ENCODE peak calls at places on chromosome 4, in four cellular contexts. X is IMR-90, J is K562, B is SK-N-SH. H is an unnamed sample.
A peak's percentile ranks its signal among the peaks of the same experiment; 100 is the strongest.

GRCh38 chr4:128796934-128797333 is 12.6 kb upstream of the JADE1 start:
- DNase-seq in X (no peak), J (no peak), B (no peak), H (no peak)

GRCh38 chr4:8641256-8641655 is 48.7 kb downstream of the CPZ start:
- DNase-seq in X (no peak), J (no peak), B (no peak), H (no peak)

GRCh38 chr4:141541851-141542250 is 94.5 kb upstream of the IL15 start:
- DNase-seq in X (peak; percentile 38), J (no peak), B (no peak), H (no peak)

GRCh38 chr4:90121961-90122748 is 5.0 kb upstream of the CCSER1 start:
- DNase-seq in X (peak; percentile 3), J (no peak), B (no peak), H (no peak)

GRCh38 chr4:155042014-155042413 is 166.4 kb upstream of the NPY2R start:
- DNase-seq in X (no peak), J (no peak), B (no peak), H (no peak)

GRCh38 chr4:125322363-125322730 is 7.6 kb downstream of the FAT4 start:
- DNase-seq in X (peak; percentile 35), J (no peak), B (no peak), H (no peak)

GRCh38 chr4:112403072-112403945 is 106.1 kb downstream of the ALPK1 start:
- DNase-seq in X (peak; percentile 24), J (no peak), B (no peak), H (no peak)

GRCh38 chr4:4327652-4328121 is 37.6 kb downstream of the ZBTB49 start:
- DNase-seq in X (no peak), J (peak; percentile 82), B (peak; percentile 78), H (peak; percentile 11)

GRCh38 chr4:102263024-102263787 is 82.1 kb downstream of the SLC39A8 start:
- DNase-seq in X (peak; percentile 28), J (peak; percentile 15), B (peak; percentile 48), H (peak; percentile 31)

GRCh38 chr4:185810746-185811508 is 1.1 kb downstream of the SORBS2 start:
- DNase-seq in X (no peak), J (no peak), B (no peak), H (no peak)

GRCh38 chr4:40587351-40587750 is 42.3 kb downstream of the RBM47 start:
- DNase-seq in X (no peak), J (no peak), B (no peak), H (no peak)

GRCh38 chr4:169352332-169352731 is 81.6 kb upstream of the SH3RF1 start:
- DNase-seq in X (no peak), J (no peak), B (no peak), H (no peak)

GRCh38 chr4:171929907-171930306 is 116.7 kb downstream of the GALNTL6 start:
- DNase-seq in X (no peak), J (no peak), B (no peak), H (no peak)

GRCh38 chr4:74394476-74395136 is 29.7 kb downstream of the EREG start:
- DNase-seq in X (peak; percentile 79), J (peak; percentile 27), B (no peak), H (no peak)

GRCh38 chr4:27887646-27888045 is 1027.0 kb downstream of the STIM2 start:
- DNase-seq in X (no peak), J (no peak), B (no peak), H (no peak)

GRCh38 chr4:124337874-124338273 is 374.7 kb downstream of the ANKRD50 start:
- DNase-seq in X (peak; percentile 54), J (peak; percentile 5), B (peak; percentile 48), H (no peak)

GRCh38 chr4:169080970-169081369 is 70.9 kb upstream of the CBR4 start:
- DNase-seq in X (peak; percentile 57), J (no peak), B (no peak), H (no peak)

GRCh38 chr4:65007841-65008439 is 598.7 kb upstream of the TECRL start:
- DNase-seq in X (no peak), J (peak; percentile 6), B (peak; percentile 8), H (peak; percentile 49)

GRCh38 chr4:22607382-22607781 is 85.4 kb upstream of the GBA3 start:
- DNase-seq in X (peak; percentile 31), J (no peak), B (peak; percentile 59), H (peak; percentile 8)

GRCh38 chr4:20281453-20281852 is 29.7 kb downstream of the SLIT2 start:
- DNase-seq in X (no peak), J (no peak), B (no peak), H (no peak)

GRCh38 chr4:91936301-91936700 is 367.5 kb upstream of the GRID2 start:
- DNase-seq in X (peak; percentile 6), J (no peak), B (no peak), H (no peak)

GRCh38 chr4:11529625-11530201 is 101.0 kb upstream of the HS3ST1 start:
- DNase-seq in X (peak; percentile 89), J (no peak), B (no peak), H (no peak)

GRCh38 chr4:39616651-39617050 is 22.0 kb downstream of the SMIM14 start:
- DNase-seq in X (no peak), J (no peak), B (no peak), H (no peak)

GRCh38 chr4:20464381-20464780 is 212.7 kb downstream of the SLIT2 start:
- DNase-seq in X (peak; percentile 77), J (no peak), B (no peak), H (no peak)

GRCh38 chr4:81426770-81427604 is 44.7 kb downstream of the RASGEF1B start:
- DNase-seq in X (peak; percentile 34), J (no peak), B (no peak), H (no peak)

GRCh38 chr4:118765399-118765798 is 70.5 kb downstream of the SEC24D start:
- DNase-seq in X (peak; percentile 99), J (peak; percentile 57), B (no peak), H (peak; percentile 32)

GRCh38 chr4:71266090-71266794 is 72.6 kb upstream of the SLC4A4 start:
- DNase-seq in X (peak; percentile 91), J (no peak), B (no peak), H (no peak)

GRCh38 chr4:186216465-186217024 is 10.8 kb upstream of the KLKB1 start:
- DNase-seq in X (no peak), J (no peak), B (peak; percentile 68), H (no peak)

GRCh38 chr4:62510228-62510627 is 1310.1 kb downstream of the ADGRL3 start:
- DNase-seq in X (no peak), J (no peak), B (no peak), H (no peak)

GRCh38 chr4:11428701-11429571 is at the start of gene HS3ST1:
- DNase-seq in X (peak; percentile 8), J (no peak), B (peak; percentile 38), H (peak; percentile 67)

GRCh38 chr4:7584760-7585159 is 150.0 kb upstream of the PSAPL1 start:
- DNase-seq in X (no peak), J (no peak), B (no peak), H (no peak)

GRCh38 chr4:114562176-114562904 is 36.3 kb upstream of the UGT8 start:
- DNase-seq in X (no peak), J (no peak), B (no peak), H (no peak)

GRCh38 chr4:164866817-164867490 is 10.0 kb upstream of the APELA start:
- DNase-seq in X (no peak), J (no peak), B (no peak), H (no peak)

GRCh38 chr4:145530189-145530588 is 48.5 kb downstream of the SMAD1 start:
- DNase-seq in X (no peak), J (no peak), B (no peak), H (no peak)
- TF ChIP-seq SMC3 in X (no peak), J (no peak), B (no peak), H (no peak)

DNA sequence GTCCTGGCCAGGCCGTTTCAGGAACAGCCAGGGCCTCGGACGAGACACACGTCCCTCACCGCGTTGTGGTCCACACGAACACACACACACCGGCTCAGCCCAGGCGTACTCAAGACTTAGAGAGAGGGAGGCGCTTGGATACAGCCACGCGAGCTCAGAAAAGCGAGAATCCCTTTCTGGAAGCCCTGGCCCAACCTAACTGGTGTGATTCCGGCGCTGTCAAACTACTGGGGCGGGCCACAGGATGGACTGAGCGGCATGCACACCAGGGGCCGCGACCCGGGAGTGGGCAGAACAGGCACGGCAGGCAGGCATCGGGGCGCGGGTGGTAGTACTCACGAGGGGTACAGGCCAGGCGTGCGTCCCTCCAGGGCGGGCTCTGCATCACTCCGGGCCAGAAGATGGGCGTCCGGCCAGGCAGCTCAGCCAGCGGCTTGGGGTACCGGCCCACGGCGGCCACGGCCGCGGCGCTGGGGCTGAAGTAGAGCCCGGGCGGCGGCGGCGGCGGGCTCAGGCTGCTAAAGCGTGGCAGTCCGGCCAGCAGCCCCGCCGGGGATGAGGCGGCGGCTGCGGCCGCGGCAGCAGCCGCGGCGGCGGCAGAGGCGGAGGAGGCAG is 1.8 kb downstream of the NKX6-1 start:
- DNase-seq in X (peak; percentile 2), J (no peak), B (peak; percentile 46), H (no peak)
- TF ChIP-seq SMC3 in X (no peak), J (no peak), B (no peak), H (no peak)

GRCh38 chr4:88629826-88630225 is 37.5 kb downstream of the HERC3 start:
- DNase-seq in X (peak; percentile 19), J (no peak), B (no peak), H (no peak)

GRCh38 chr4:88628746-88629145 is 36.5 kb downstream of the HERC3 start:
- DNase-seq in X (no peak), J (no peak), B (no peak), H (no peak)

GRCh38 chr4:88630756-88631155 is 38.5 kb downstream of the HERC3 start:
- DNase-seq in X (peak; percentile 80), J (no peak), B (no peak), H (no peak)
- TF ChIP-seq SMC3 in X (no peak), J (no peak), B (no peak), H (no peak)

GRCh38 chr4:104283303-104283702 is 211.4 kb downstream of the CXXC4 start:
- DNase-seq in X (no peak), J (no peak), B (no peak), H (no peak)

DNA sequence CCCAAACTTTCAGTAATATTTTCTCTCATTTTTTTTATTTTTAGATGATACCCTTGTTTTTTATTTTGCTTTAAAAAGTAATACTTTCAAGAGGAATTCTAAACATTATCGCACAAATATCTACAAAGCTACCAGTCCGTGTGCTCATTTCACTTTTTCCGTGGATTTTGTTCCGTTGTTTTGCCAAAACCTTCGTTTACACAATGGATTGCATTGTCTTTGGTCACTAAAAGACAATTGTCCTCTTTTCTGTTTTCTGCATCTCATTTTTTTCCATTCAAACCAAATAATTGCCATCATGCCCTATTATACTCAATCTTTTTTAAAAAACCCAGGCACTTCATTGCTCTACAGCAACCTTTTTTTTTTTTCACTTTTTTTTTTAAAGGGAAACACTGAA is 214.9 kb downstream of the CXXC4 start:
- DNase-seq in X (no peak), J (no peak), B (no peak), H (no peak)
- TF ChIP-seq SMC3 in X (no peak), J (no peak), B (no peak), H (no peak)